ENCODE peak calls at places on chromosome 12, in ten cellular contexts. E is GM12865, I is esophagus squamous epithelium, O is endothelial cell of umbilical vein, N is kidney, F is BE2C, A is testis, V is heart left ventricle, J is AG09309, U is stomach. D is an unnamed sample.

GRCh38 chr12:20339060-20339459 is 29.3 kb upstream of the PDE3A start:
- DNase-seq in E (no peak), I (no peak), O (no peak), N (no peak), F (no peak), A (no peak), V (no peak), J (no peak), U (no peak), D (no peak)

GRCh38 chr12:121391619-121392324 is 8.1 kb upstream of the RNF34 start:
- DNase-seq in E (peak; percentile 78), I (no peak), O (no peak), N (no peak), F (peak; percentile 62), A (no peak), V (no peak), J (no peak), U (peak; percentile 33), D (peak; percentile 43)

GRCh38 chr12:124829008-124829707 is 34.5 kb downstream of the SCARB1 start:
- DNase-seq in E (no peak), I (no peak), O (no peak), N (no peak), F (no peak), A (no peak), V (no peak), J (peak; percentile 76), U (no peak), D (no peak)

GRCh38 chr12:130713581-130713991 is 2.5 kb downstream of the RIMBP2 start:
- DNase-seq in E (no peak), I (no peak), O (no peak), N (no peak), F (peak; percentile 56), A (peak; percentile 22), V (no peak), J (no peak), U (no peak), D (no peak)

GRCh38 chr12:131087991-131088700 is 134.4 kb downstream of the ADGRD1 start:
- DNase-seq in E (no peak), I (no peak), O (no peak), N (peak; percentile 74), F (peak; percentile 6), A (peak; percentile 25), V (no peak), J (no peak), U (peak; percentile 20), D (no peak)

GRCh38 chr12:55705802-55706402 is 1.8 kb downstream of the ITGA7 start:
- DNase-seq in E (peak; percentile 29), I (no peak), O (no peak), N (peak; percentile 35), F (no peak), A (no peak), V (peak; percentile 61), J (no peak), U (no peak), D (no peak)

GRCh38 chr12:6612247-6612646 is 5.1 kb upstream of the CHD4 start:
- DNase-seq in E (no peak), I (no peak), O (no peak), N (no peak), F (no peak), A (no peak), V (no peak), J (no peak), U (no peak), D (no peak)

GRCh38 chr12:127054531-127054930 is 1212.4 kb upstream of the TMEM132C start:
- DNase-seq in E (no peak), I (no peak), O (no peak), N (no peak), F (no peak), A (no peak), V (no peak), J (peak; percentile 28), U (no peak), D (no peak)

GRCh38 chr12:117671734-117672133 is 297.1 kb downstream of the KSR2 start:
- DNase-seq in E (peak; percentile 30), I (no peak), O (peak; percentile 44), N (no peak), F (peak; percentile 34), A (peak; percentile 58), V (no peak), J (no peak), U (no peak), D (no peak)

GRCh38 chr12:123151679-123152454 is 977 bp upstream of the PITPNM2 start:
- DNase-seq in E (no peak), I (no peak), O (no peak), N (peak; percentile 70), F (no peak), A (no peak), V (no peak), J (no peak), U (no peak), D (no peak)

GRCh38 chr12:47740536-47741339 is 15.4 kb upstream of the ENDOU start:
- DNase-seq in E (peak; percentile 50), I (no peak), O (no peak), N (peak; percentile 81), F (no peak), A (no peak), V (no peak), J (no peak), U (no peak), D (no peak)

GRCh38 chr12:26443309-26443708 is 247.9 kb downstream of the SSPN start:
- DNase-seq in E (no peak), I (no peak), O (no peak), N (no peak), F (no peak), A (no peak), V (no peak), J (no peak), U (no peak), D (no peak)

GRCh38 chr12:2523317-2523716 is 271.5 kb upstream of the FKBP4 start:
- DNase-seq in E (no peak), I (no peak), O (no peak), N (no peak), F (no peak), A (no peak), V (no peak), J (no peak), U (no peak), D (no peak)

GRCh38 chr12:52798671-52799497 is 3.0 kb upstream of the KRT3 start:
- DNase-seq in E (no peak), I (no peak), O (no peak), N (no peak), F (no peak), A (no peak), V (no peak), J (no peak), U (no peak), D (no peak)

GRCh38 chr12:1610072-1610643 is 15.8 kb upstream of the FBXL14 start:
- DNase-seq in E (no peak), I (no peak), O (no peak), N (no peak), F (no peak), A (no peak), V (no peak), J (no peak), U (no peak), D (no peak)

GRCh38 chr12:46998811-46999368 is 80.5 kb upstream of the PCED1B start:
- DNase-seq in E (no peak), I (no peak), O (peak; percentile 8), N (no peak), F (no peak), A (no peak), V (no peak), J (peak; percentile 48), U (no peak), D (no peak)

GRCh38 chr12:50088577-50089335 is 3.6 kb downstream of the SMARCD1 start:
- DNase-seq in E (peak; percentile 73), I (no peak), O (peak; percentile 59), N (no peak), F (peak; percentile 62), A (peak; percentile 66), V (no peak), J (no peak), U (peak; percentile 68), D (no peak)

GRCh38 chr12:53984901-53985357 is at the start of gene HOXC10:
- DNase-seq in E (peak; percentile 86), I (peak; percentile 6), O (peak; percentile 71), N (peak; percentile 99), F (peak; percentile 96), A (peak; percentile 97), V (peak; percentile 79), J (peak; percentile 87), U (peak; percentile 73), D (no peak)
- H3K4me3 ChIP-seq in E (no peak within 1 kb of the TSS), I (peak within 1 kb of the TSS; percentile 55), O (no peak within 1 kb of the TSS), N (peak within 1 kb of the TSS; percentile 80), F (peak within 1 kb of the TSS; percentile 75), A (peak within 1 kb of the TSS; percentile 61), V (peak within 1 kb of the TSS; percentile 15), J (peak within 1 kb of the TSS; percentile 64), U (no peak within 1 kb of the TSS), D (no peak within 1 kb of the TSS)

DNA sequence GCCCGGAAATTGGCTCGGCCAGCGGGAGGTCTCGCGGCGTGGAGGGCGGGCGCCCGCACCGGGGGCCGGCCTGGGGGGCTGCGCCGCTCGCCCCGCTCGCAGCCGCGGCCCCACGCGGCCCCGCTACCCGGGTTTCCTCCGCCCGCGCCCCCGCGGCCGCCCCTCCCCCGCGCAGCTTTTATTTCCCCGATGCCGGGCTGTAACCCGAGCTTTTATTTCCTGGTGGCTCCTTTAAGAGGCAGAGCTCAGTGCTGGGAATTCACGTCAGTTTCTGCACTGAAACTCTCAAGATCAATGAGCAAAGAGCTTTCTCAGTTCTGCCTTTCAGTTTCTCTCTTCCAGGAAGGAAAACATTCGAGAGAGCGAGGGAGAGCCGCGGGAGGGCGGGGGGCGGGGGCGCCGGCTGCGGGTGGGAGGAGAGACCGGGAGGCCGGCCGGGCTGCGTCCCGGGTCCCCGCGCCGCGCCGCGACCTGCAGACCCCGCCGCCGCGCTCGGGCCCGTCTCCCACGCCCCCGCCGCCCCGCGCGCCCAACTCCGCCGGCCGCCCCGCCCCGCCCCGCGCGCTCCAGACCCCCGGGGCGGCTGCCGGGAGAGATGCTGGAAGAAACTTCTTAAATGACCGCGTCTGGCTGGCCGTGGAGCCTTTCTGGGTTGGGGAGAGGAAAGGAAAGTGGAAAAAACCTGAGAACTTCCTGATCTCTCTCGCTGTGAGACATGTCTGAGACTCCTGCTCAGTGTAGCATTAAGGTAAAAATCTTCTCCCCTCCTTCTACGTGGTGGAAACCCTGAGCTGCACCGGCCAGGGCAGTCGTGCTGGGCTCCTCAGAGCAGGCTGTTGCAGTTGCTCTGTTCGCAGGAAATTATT is at the start of gene ETV6:
- DNase-seq in E (peak; percentile 96), I (no peak), O (peak; percentile 82), N (peak; percentile 89), F (peak; percentile 70), A (peak; percentile 83), V (peak; percentile 75), J (peak; percentile 69), U (peak; percentile 73), D (peak; percentile 94)
- TF ChIP-seq CTCF in E (no peak), I (no peak), O (no peak), N (no peak), F (no peak), A (no peak), V (no peak), J (no peak), U (no peak), D (no peak)

GRCh38 chr12:111408116-111408440 is 2.4 kb downstream of the SH2B3 start:
- DNase-seq in E (no peak), I (no peak), O (no peak), N (no peak), F (no peak), A (no peak), V (no peak), J (no peak), U (no peak), D (no peak)
- H3K4me3 ChIP-seq in E (peak overlapping the region; percentile 84), I (peak overlapping the region; percentile 88), O (peak overlapping the region; percentile 94), N (peak overlapping the region; percentile 75), F (peak overlapping the region; percentile 93), A (no peak overlapping the region), V (peak overlapping the region; percentile 96), J (peak overlapping the region; percentile 66), U (no peak overlapping the region), D (peak overlapping the region; percentile 78)

GRCh38 chr12:132955094-132955932 is 793 bp downstream of the ZNF605 start:
- DNase-seq in E (peak; percentile 54), I (no peak), O (peak; percentile 60), N (no peak), F (peak; percentile 39), A (peak; percentile 34), V (peak; percentile 47), J (peak; percentile 25), U (peak; percentile 28), D (no peak)
- TF ChIP-seq CTCF in E (peak; percentile 15), I (no peak), O (no peak), N (no peak), F (no peak), A (no peak), V (no peak), J (no peak), U (no peak), D (peak; percentile 11)